ENCODE peak calls at places on chromosomes 11 and 22, in nine cellular contexts. J, L, I, H, F, Y, U, X and M are unnamed samples.

GRCh38 chr22:27094633-27095308 is 437.4 kb downstream of the MIAT start:
- DNase-seq in I (no peak), X (no peak), U (no peak), H (no peak), J (no peak), Y (no peak), L (no peak), F (no peak), M (no peak)

GRCh38 chr22:48807155-48807554 is 1020.5 kb downstream of the BRD1 start:
- DNase-seq in Y (no peak), U (no peak), F (no peak), L (no peak), J (no peak), H (no peak), I (no peak), X (no peak), M (no peak)

GRCh38 chr11:126951465-126951864 is 49.1 kb downstream of the KIRREL3 start:
- DNase-seq in Y (no peak), I (no peak), X (no peak), H (no peak), J (no peak), U (no peak), F (no peak), L (no peak), M (no peak)

GRCh38 chr11:128022007-128022368 is 565.4 kb downstream of the ETS1 start:
- DNase-seq in U (peak; percentile 48), X (peak; percentile 15), L (no peak), I (no peak), J (no peak), F (no peak), H (no peak), Y (no peak), M (no peak)

GRCh38 chr11:69057801-69058200 is 9.1 kb downstream of the TPCN2 start:
- DNase-seq in I (no peak), Y (no peak), J (no peak), U (no peak), X (no peak), F (no peak), H (no peak), L (no peak), M (no peak)

GRCh38 chr11:125621995-125622394 is 3.0 kb upstream of the CHEK1 start:
- DNase-seq in U (no peak), L (no peak), F (no peak), H (no peak), Y (no peak), X (peak; percentile 29), J (no peak), I (no peak), M (no peak)

GRCh38 chr22:21677606-21678443 is 12.0 kb downstream of the PPIL2 start:
- DNase-seq in I (no peak), X (no peak), H (no peak), F (no peak), L (no peak), U (no peak), Y (no peak), J (no peak), M (no peak)

GRCh38 chr22:19904881-19905618 is 36.5 kb upstream of the COMT start:
- DNase-seq in X (no peak), U (no peak), F (no peak), H (no peak), I (no peak), L (no peak), J (no peak), Y (no peak), M (no peak)

GRCh38 chr22:44454113-44454769 is 43.8 kb downstream of the RTL6 start:
- DNase-seq in U (no peak), H (no peak), L (no peak), F (no peak), X (no peak), Y (no peak), J (no peak), I (no peak), M (peak; percentile 7)

GRCh38 chr11:76653674-76654309 is 16.8 kb downstream of the LRRC32 start:
- DNase-seq in H (no peak), F (peak; percentile 94), I (no peak), U (no peak), J (peak; percentile 57), X (peak; percentile 72), L (no peak), Y (no peak), M (no peak)

GRCh38 chr11:69240332-69241074 is 53.5 kb upstream of the MYEOV start:
- DNase-seq in J (no peak), U (no peak), Y (no peak), L (peak; percentile 43), H (no peak), F (no peak), X (no peak), I (peak; percentile 8), M (peak; percentile 49)

GRCh38 chr11:58028687-58029411 is 1.9 kb upstream of the OR6Q1 start:
- DNase-seq in L (no peak), Y (no peak), H (no peak), U (no peak), X (no peak), F (peak; percentile 83), I (no peak), J (peak; percentile 27), M (no peak)

GRCh38 chr11:67389477-67389876 is 2.3 kb upstream of the RAD9A start:
- DNase-seq in I (no peak), U (no peak), J (no peak), H (no peak), L (peak; percentile 77), X (no peak), Y (no peak), F (no peak), M (peak; percentile 67)